ENCODE peak calls at places on chromosomes 3 and 15, in seven cellular contexts. E is iPS-NIHi11; A is activated effector memory CD4-positive, alpha-beta T cell treated with anti-CD3 and anti-CD28 coated beads, Interleukin-2, amount 50 U/mL, for 16 hours; T is NCI-H2107; K is smooth muscle cell of the brain vasculature; W is GM12892; H is activated CD8-positive, alpha-beta memory T cell treated with anti-CD3 and anti-CD28 coated beads, Interleukin-2, amount 50 U/mL, for 48 hours. P is an unnamed sample.

GRCh38 chr3:100073555-100074307 is 40.6 kb downstream of the FILIP1L start:
- DNase-seq in E (peak; percentile 29), A (no peak), T (no peak), K (peak; percentile 82), W (no peak), H (no peak), P (peak; percentile 76)

GRCh38 chr3:126064627-126065258 is 19.2 kb downstream of the SLC41A3 start:
- DNase-seq in T (no peak), H (no peak), E (no peak), W (no peak), A (no peak), K (no peak), P (no peak)

GRCh38 chr3:98732239-98733054 is 30.7 kb upstream of the ST3GAL6 start:
- DNase-seq in E (peak; percentile 80), W (peak; percentile 41), K (no peak), H (peak; percentile 65), A (no peak), T (no peak), P (peak; percentile 89)

GRCh38 chr3:158696618-158697017 is 24.2 kb upstream of the LXN start:
- DNase-seq in K (no peak), H (no peak), A (no peak), E (no peak), W (no peak), T (no peak), P (no peak)

GRCh38 chr15:58472821-58473581 is 41.2 kb downstream of the LIPC start:
- DNase-seq in K (no peak), W (no peak), T (no peak), H (no peak), E (no peak), A (no peak), P (no peak)

GRCh38 chr3:188558343-188559068 is 404.5 kb downstream of the LPP start:
- DNase-seq in H (no peak), A (no peak), T (no peak), E (no peak), W (no peak), K (no peak), P (no peak)

GRCh38 chr3:169310190-169310918 is 353.2 kb downstream of the MECOM start:
- DNase-seq in K (no peak), H (no peak), A (no peak), E (no peak), W (no peak), T (no peak), P (no peak)

GRCh38 chr3:102444101-102444500 is 9.3 kb downstream of the ZPLD1 start:
- DNase-seq in W (no peak), H (no peak), E (no peak), T (no peak), A (no peak), K (no peak), P (no peak)

GRCh38 chr3:193515884-193516438 is 38.7 kb downstream of the ATP13A4 start:
- DNase-seq in H (no peak), A (no peak), W (no peak), T (no peak), K (no peak), E (no peak), P (no peak)

GRCh38 chr15:52080031-52080430 is 32.5 kb downstream of the BCL2L10 start:
- DNase-seq in A (no peak), T (peak; percentile 21), K (no peak), W (no peak), H (no peak), E (no peak), P (no peak)

GRCh38 chr3:71005797-71006321 is 577.7 kb downstream of the FOXP1 start:
- DNase-seq in E (no peak), A (no peak), W (no peak), H (no peak), K (no peak), T (no peak), P (no peak)

GRCh38 chr15:55353030-55353429 is 34.0 kb downstream of the PIGB start:
- DNase-seq in W (no peak), K (no peak), H (no peak), T (no peak), E (peak; percentile 16), A (no peak), P (no peak)

GRCh38 chr3:49173116-49173791 is 1.9 kb downstream of the KLHDC8B start:
- DNase-seq in H (no peak), W (no peak), E (peak; percentile 78), A (no peak), T (no peak), K (no peak), P (peak; percentile 82)

GRCh38 chr3:114645392-114645791 is 351.6 kb downstream of the TIGIT start:
- DNase-seq in H (no peak), A (no peak), W (no peak), T (no peak), K (no peak), E (no peak), P (no peak)

GRCh38 chr3:134364061-134364935 is 9.9 kb downstream of the AMOTL2 start:
- DNase-seq in A (peak; percentile 67), K (peak; percentile 88), W (no peak), H (no peak), T (peak; percentile 73), E (peak; percentile 93), P (peak; percentile 95)

GRCh38 chr3:116001063-116001765 is 377.9 kb downstream of the GAP43 start:
- DNase-seq in W (no peak), A (no peak), T (no peak), E (no peak), H (no peak), K (no peak), P (no peak)

GRCh38 chr15:101167791-101168462 is 83.9 kb downstream of the CHSY1 start:
- DNase-seq in H (peak; percentile 78), T (no peak), K (no peak), W (no peak), E (no peak), A (peak; percentile 81), P (peak; percentile 92)

GRCh38 chr3:184459355-184459754 is 79.5 kb downstream of the CHRD start:
- DNase-seq in E (no peak), W (no peak), A (no peak), K (peak; percentile 17), H (no peak), T (no peak), P (peak; percentile 68)

GRCh38 chr3:139281096-139281495 is 62.7 kb upstream of the MRPS22 start:
- DNase-seq in K (no peak), H (no peak), T (no peak), W (no peak), E (no peak), A (peak; percentile 8), P (no peak)

GRCh38 chr15:66578286-66578875 is 12.6 kb upstream of the LCTL start:
- DNase-seq in E (no peak), T (no peak), A (no peak), H (no peak), W (no peak), K (no peak), P (no peak)

GRCh38 chr3:126476166-126476975 is 680 bp upstream of the ZXDC start:
- DNase-seq in T (peak; percentile 72), E (peak; percentile 93), W (no peak), A (no peak), K (no peak), H (peak; percentile 83), P (no peak)

GRCh38 chr15:80059786-80060489 is 462 bp downstream of the ZFAND6 start:
- DNase-seq in T (no peak), E (peak; percentile 87), K (no peak), A (no peak), H (no peak), W (peak; percentile 66), P (peak; percentile 78)

GRCh38 chr3:36548712-36549111 is 168.4 kb downstream of the STAC start:
- DNase-seq in E (no peak), T (no peak), W (no peak), K (no peak), H (no peak), A (no peak), P (no peak)

GRCh38 chr3:99313481-99313880 is 324.9 kb upstream of the COL8A1 start:
- DNase-seq in K (no peak), E (no peak), H (no peak), A (no peak), T (no peak), W (no peak), P (no peak)

GRCh38 chr3:192188218-192188835 is 539.0 kb downstream of the FGF12 start:
- DNase-seq in E (peak; percentile 65), H (peak; percentile 67), W (peak; percentile 18), A (peak; percentile 67), T (peak; percentile 55), K (no peak), P (no peak)

GRCh38 chr3:188326111-188326510 is 172.2 kb downstream of the LPP start:
- DNase-seq in H (no peak), T (no peak), K (no peak), A (no peak), E (no peak), W (no peak), P (no peak)

GRCh38 chr3:56347219-56347871 is 120.9 kb downstream of the ERC2 start:
- DNase-seq in H (peak; percentile 71), W (no peak), K (no peak), T (no peak), E (peak; percentile 80), A (no peak), P (no peak)

GRCh38 chr15:81752974-81753373 is 292.8 kb downstream of the MEX3B start:
- DNase-seq in K (no peak), H (no peak), E (no peak), T (no peak), W (no peak), A (no peak), P (no peak)

GRCh38 chr3:188914556-188914955 is 257.2 kb upstream of the TPRG1 start:
- DNase-seq in W (no peak), A (no peak), E (no peak), T (no peak), K (no peak), H (no peak), P (no peak)

GRCh38 chr3:41600616-41601015 is 361.3 kb downstream of the ULK4 start:
- DNase-seq in H (no peak), T (no peak), W (no peak), E (no peak), A (no peak), K (no peak), P (no peak)

GRCh38 chr3:117355566-117355965 is 646.0 kb downstream of the TUSC7 start:
- DNase-seq in E (peak; percentile 50), H (no peak), T (no peak), K (no peak), A (no peak), W (no peak), P (no peak)

GRCh38 chr3:86993704-86994103 is 2.8 kb upstream of the VGLL3 start:
- DNase-seq in H (no peak), T (no peak), E (no peak), K (no peak), W (no peak), A (no peak), P (no peak)

GRCh38 chr3:45426161-45426560 is 37.8 kb downstream of the LARS2 start:
- DNase-seq in W (no peak), K (no peak), A (no peak), H (no peak), E (peak; percentile 69), T (peak; percentile 7), P (no peak)

GRCh38 chr3:173397161-173398110 is at the start of gene NLGN1:
- DNase-seq in K (no peak), A (no peak), E (peak; percentile 69), W (no peak), T (peak; percentile 65), H (peak; percentile 51), P (peak; percentile 86)

GRCh38 chr15:29061746-29062660 is 176.2 kb downstream of the APBA2 start:
- DNase-seq in W (no peak), A (no peak), T (no peak), E (no peak), H (no peak), K (no peak), P (no peak)

P was measured in cardiac septum.